ENCODE peak calls at places on chromosomes 2 and 18, in eight cellular contexts. One of them, this sample, is unnamed.

GRCh38 chr2:207831569-207832248 is 62.0 kb upstream of the FZD5 start:
- DNase-seq in RWPE1: no peak
- DNase-seq in AG09319: no peak
- DNase-seq in CD8-positive, alpha-beta T cell: no peak
- DNase-seq in cardiac muscle cell: no peak
- DNase-seq in WERI-Rb-1: no peak
- DNase-seq in fibroblast of mammary gland: no peak
- DNase-seq in GM13977: no peak
- DNase-seq in this sample: no peak

GRCh38 chr2:75324716-75325291 is 125.5 kb upstream of the TACR1 start:
- DNase-seq in WERI-Rb-1: no peak
- DNase-seq in GM13977: no peak
- DNase-seq in CD8-positive, alpha-beta T cell: no peak
- DNase-seq in fibroblast of mammary gland: peak; percentile 36
- DNase-seq in cardiac muscle cell: no peak
- DNase-seq in AG09319: no peak
- DNase-seq in RWPE1: no peak
- DNase-seq in this sample: no peak

GRCh38 chr18:34648269-34648668 is 61.8 kb upstream of the DTNA start:
- DNase-seq in CD8-positive, alpha-beta T cell: no peak
- DNase-seq in RWPE1: no peak
- DNase-seq in fibroblast of mammary gland: no peak
- DNase-seq in WERI-Rb-1: no peak
- DNase-seq in AG09319: no peak
- DNase-seq in cardiac muscle cell: no peak
- DNase-seq in GM13977: no peak
- DNase-seq in this sample: no peak

GRCh38 chr18:50649821-50650220 is 89.9 kb downstream of the MAPK4 start:
- DNase-seq in fibroblast of mammary gland: peak; percentile 55
- DNase-seq in RWPE1: no peak
- DNase-seq in GM13977: no peak
- DNase-seq in cardiac muscle cell: peak; percentile 96
- DNase-seq in AG09319: no peak
- DNase-seq in WERI-Rb-1: no peak
- DNase-seq in CD8-positive, alpha-beta T cell: no peak
- DNase-seq in this sample: no peak

GRCh38 chr2:176827269-176827668 is 385.3 kb upstream of the HNRNPA3 start:
- DNase-seq in CD8-positive, alpha-beta T cell: no peak
- DNase-seq in fibroblast of mammary gland: no peak
- DNase-seq in cardiac muscle cell: no peak
- DNase-seq in RWPE1: no peak
- DNase-seq in WERI-Rb-1: no peak
- DNase-seq in GM13977: no peak
- DNase-seq in AG09319: no peak
- DNase-seq in this sample: no peak

GRCh38 chr18:57230861-57231260 is 84.0 kb downstream of the BOD1L2 start:
- DNase-seq in WERI-Rb-1: no peak
- DNase-seq in fibroblast of mammary gland: no peak
- DNase-seq in RWPE1: no peak
- DNase-seq in cardiac muscle cell: no peak
- DNase-seq in GM13977: no peak
- DNase-seq in AG09319: no peak
- DNase-seq in CD8-positive, alpha-beta T cell: no peak
- DNase-seq in this sample: no peak

GRCh38 chr2:172207916-172208315 is 105.2 kb upstream of the DLX2 start:
- DNase-seq in GM13977: no peak
- DNase-seq in RWPE1: no peak
- DNase-seq in cardiac muscle cell: no peak
- DNase-seq in CD8-positive, alpha-beta T cell: no peak
- DNase-seq in WERI-Rb-1: no peak
- DNase-seq in AG09319: no peak
- DNase-seq in fibroblast of mammary gland: peak; percentile 28
- DNase-seq in this sample: no peak

GRCh38 chr2:236818281-236819045 is 248.8 kb downstream of the ACKR3 start:
- DNase-seq in WERI-Rb-1: no peak
- DNase-seq in cardiac muscle cell: no peak
- DNase-seq in GM13977: no peak
- DNase-seq in RWPE1: no peak
- DNase-seq in CD8-positive, alpha-beta T cell: no peak
- DNase-seq in AG09319: no peak
- DNase-seq in fibroblast of mammary gland: no peak
- DNase-seq in this sample: no peak

GRCh38 chr2:163182764-163183354 is 344.3 kb upstream of the KCNH7 start:
- DNase-seq in WERI-Rb-1: no peak
- DNase-seq in fibroblast of mammary gland: peak; percentile 43
- DNase-seq in cardiac muscle cell: peak; percentile 44
- DNase-seq in AG09319: no peak
- DNase-seq in RWPE1: peak; percentile 17
- DNase-seq in GM13977: peak; percentile 13
- DNase-seq in CD8-positive, alpha-beta T cell: no peak
- DNase-seq in this sample: peak; percentile 6

GRCh38 chr2:222866358-222866960 is 5.6 kb downstream of the ACSL3 start:
- DNase-seq in fibroblast of mammary gland: no peak
- DNase-seq in CD8-positive, alpha-beta T cell: no peak
- DNase-seq in cardiac muscle cell: no peak
- DNase-seq in WERI-Rb-1: no peak
- DNase-seq in GM13977: no peak
- DNase-seq in RWPE1: no peak
- DNase-seq in AG09319: no peak
- DNase-seq in this sample: no peak

GRCh38 chr18:62365420-62365819 is 40.3 kb downstream of the TNFRSF11A start:
- DNase-seq in fibroblast of mammary gland: no peak
- DNase-seq in GM13977: no peak
- DNase-seq in RWPE1: no peak
- DNase-seq in CD8-positive, alpha-beta T cell: no peak
- DNase-seq in WERI-Rb-1: no peak
- DNase-seq in cardiac muscle cell: no peak
- DNase-seq in AG09319: no peak
- DNase-seq in this sample: no peak

GRCh38 chr2:231563378-231563961 is 29.2 kb upstream of the TEX44 start:
- DNase-seq in fibroblast of mammary gland: peak; percentile 72
- DNase-seq in RWPE1: peak; percentile 68
- DNase-seq in CD8-positive, alpha-beta T cell: no peak
- DNase-seq in AG09319: peak; percentile 22
- DNase-seq in GM13977: peak; percentile 75
- DNase-seq in WERI-Rb-1: peak; percentile 83
- DNase-seq in cardiac muscle cell: peak; percentile 71
- DNase-seq in this sample: peak; percentile 78

GRCh38 chr2:17521621-17522020 is 3.4 kb upstream of the RAD51AP2 start:
- DNase-seq in RWPE1: no peak
- DNase-seq in WERI-Rb-1: no peak
- DNase-seq in cardiac muscle cell: no peak
- DNase-seq in GM13977: no peak
- DNase-seq in AG09319: no peak
- DNase-seq in fibroblast of mammary gland: no peak
- DNase-seq in CD8-positive, alpha-beta T cell: no peak
- DNase-seq in this sample: no peak

GRCh38 chr2:70607121-70607551 is 53.5 kb upstream of the TGFA start:
- DNase-seq in fibroblast of mammary gland: peak; percentile 26
- DNase-seq in GM13977: no peak
- DNase-seq in CD8-positive, alpha-beta T cell: no peak
- DNase-seq in RWPE1: no peak
- DNase-seq in WERI-Rb-1: no peak
- DNase-seq in AG09319: no peak
- DNase-seq in cardiac muscle cell: no peak
- DNase-seq in this sample: no peak

GRCh38 chr18:33116376-33116775 is 324.1 kb downstream of the CCDC178 start:
- DNase-seq in GM13977: no peak
- DNase-seq in WERI-Rb-1: peak; percentile 77
- DNase-seq in CD8-positive, alpha-beta T cell: no peak
- DNase-seq in AG09319: no peak
- DNase-seq in fibroblast of mammary gland: no peak
- DNase-seq in RWPE1: no peak
- DNase-seq in cardiac muscle cell: peak; percentile 1
- DNase-seq in this sample: no peak

GRCh38 chr2:71561441-71562267 is 108.3 kb downstream of the DYSF start:
- DNase-seq in RWPE1: no peak
- DNase-seq in WERI-Rb-1: no peak
- DNase-seq in GM13977: no peak
- DNase-seq in AG09319: no peak
- DNase-seq in CD8-positive, alpha-beta T cell: no peak
- DNase-seq in cardiac muscle cell: no peak
- DNase-seq in fibroblast of mammary gland: no peak
- DNase-seq in this sample: no peak

GRCh38 chr2:237457388-237457941 is 29.6 kb upstream of the MLPH start:
- DNase-seq in RWPE1: no peak
- DNase-seq in fibroblast of mammary gland: no peak
- DNase-seq in AG09319: no peak
- DNase-seq in CD8-positive, alpha-beta T cell: no peak
- DNase-seq in cardiac muscle cell: no peak
- DNase-seq in WERI-Rb-1: no peak
- DNase-seq in GM13977: no peak
- DNase-seq in this sample: no peak

GRCh38 chr2:197360744-197361156 is 50.2 kb upstream of the ANKRD44 start:
- DNase-seq in fibroblast of mammary gland: peak; percentile 91
- DNase-seq in AG09319: peak; percentile 30
- DNase-seq in WERI-Rb-1: no peak
- DNase-seq in CD8-positive, alpha-beta T cell: no peak
- DNase-seq in cardiac muscle cell: no peak
- DNase-seq in GM13977: peak; percentile 49
- DNase-seq in RWPE1: no peak
- DNase-seq in this sample: no peak

GRCh38 chr2:210363876-210364275 is 48.9 kb upstream of the MYL1 start:
- DNase-seq in GM13977: no peak
- DNase-seq in AG09319: no peak
- DNase-seq in fibroblast of mammary gland: no peak
- DNase-seq in cardiac muscle cell: no peak
- DNase-seq in WERI-Rb-1: no peak
- DNase-seq in RWPE1: no peak
- DNase-seq in CD8-positive, alpha-beta T cell: no peak
- DNase-seq in this sample: no peak

GRCh38 chr2:210366675-210367080 is 51.7 kb upstream of the MYL1 start:
- DNase-seq in AG09319: no peak
- DNase-seq in RWPE1: no peak
- DNase-seq in cardiac muscle cell: no peak
- DNase-seq in CD8-positive, alpha-beta T cell: no peak
- DNase-seq in WERI-Rb-1: no peak
- DNase-seq in GM13977: no peak
- DNase-seq in fibroblast of mammary gland: peak; percentile 1
- DNase-seq in this sample: no peak

GRCh38 chr2:210360412-210360811 is 45.4 kb upstream of the MYL1 start:
- DNase-seq in CD8-positive, alpha-beta T cell: no peak
- DNase-seq in GM13977: no peak
- DNase-seq in RWPE1: no peak
- DNase-seq in cardiac muscle cell: no peak
- DNase-seq in fibroblast of mammary gland: no peak
- DNase-seq in WERI-Rb-1: no peak
- DNase-seq in AG09319: no peak
- DNase-seq in this sample: no peak

GRCh38 chr2:210363261-210363660 is 48.3 kb upstream of the MYL1 start:
- DNase-seq in CD8-positive, alpha-beta T cell: no peak
- DNase-seq in RWPE1: no peak
- DNase-seq in cardiac muscle cell: no peak
- DNase-seq in WERI-Rb-1: no peak
- DNase-seq in GM13977: no peak
- DNase-seq in fibroblast of mammary gland: no peak
- DNase-seq in AG09319: no peak
- DNase-seq in this sample: no peak
- TF ChIP-seq CTCF in CD8-positive, alpha-beta T cell: no peak
- TF ChIP-seq CTCF in RWPE1: no peak
- TF ChIP-seq CTCF in cardiac muscle cell: no peak
- TF ChIP-seq CTCF in WERI-Rb-1: no peak
- TF ChIP-seq CTCF in GM13977: peak; percentile 16
- TF ChIP-seq CTCF in fibroblast of mammary gland: no peak
- TF ChIP-seq CTCF in AG09319: no peak
- TF ChIP-seq CTCF in this sample: no peak

GRCh38 chr2:122168799-122169198 is 413.3 kb downstream of the TSN start:
- DNase-seq in WERI-Rb-1: peak; percentile 42
- DNase-seq in RWPE1: no peak
- DNase-seq in fibroblast of mammary gland: no peak
- DNase-seq in CD8-positive, alpha-beta T cell: no peak
- DNase-seq in cardiac muscle cell: peak; percentile 28
- DNase-seq in GM13977: no peak
- DNase-seq in AG09319: no peak
- DNase-seq in this sample: no peak
- TF ChIP-seq CTCF in WERI-Rb-1: peak; percentile 60
- TF ChIP-seq CTCF in RWPE1: no peak
- TF ChIP-seq CTCF in fibroblast of mammary gland: no peak
- TF ChIP-seq CTCF in CD8-positive, alpha-beta T cell: no peak
- TF ChIP-seq CTCF in cardiac muscle cell: peak; percentile 42
- TF ChIP-seq CTCF in GM13977: no peak
- TF ChIP-seq CTCF in AG09319: no peak
- TF ChIP-seq CTCF in this sample: peak; percentile 7

GRCh38 chr2:175310813-175311504 is 129.4 kb upstream of the ATP5MC3 start:
- DNase-seq in fibroblast of mammary gland: no peak
- DNase-seq in CD8-positive, alpha-beta T cell: no peak
- DNase-seq in AG09319: no peak
- DNase-seq in GM13977: no peak
- DNase-seq in cardiac muscle cell: no peak
- DNase-seq in RWPE1: no peak
- DNase-seq in WERI-Rb-1: no peak
- DNase-seq in this sample: no peak

GRCh38 chr2:175312137-175312536 is 130.6 kb upstream of the ATP5MC3 start:
- DNase-seq in RWPE1: no peak
- DNase-seq in cardiac muscle cell: no peak
- DNase-seq in GM13977: no peak
- DNase-seq in fibroblast of mammary gland: no peak
- DNase-seq in WERI-Rb-1: no peak
- DNase-seq in CD8-positive, alpha-beta T cell: no peak
- DNase-seq in AG09319: no peak
- DNase-seq in this sample: no peak

GRCh38 chr2:175308005-175308404 is 126.5 kb upstream of the ATP5MC3 start:
- DNase-seq in GM13977: no peak
- DNase-seq in RWPE1: no peak
- DNase-seq in AG09319: no peak
- DNase-seq in cardiac muscle cell: no peak
- DNase-seq in fibroblast of mammary gland: no peak
- DNase-seq in WERI-Rb-1: no peak
- DNase-seq in CD8-positive, alpha-beta T cell: no peak
- DNase-seq in this sample: no peak

GRCh38 chr2:175304541-175304940 is 123.0 kb upstream of the ATP5MC3 start:
- DNase-seq in RWPE1: no peak
- DNase-seq in WERI-Rb-1: no peak
- DNase-seq in fibroblast of mammary gland: no peak
- DNase-seq in cardiac muscle cell: no peak
- DNase-seq in AG09319: no peak
- DNase-seq in GM13977: no peak
- DNase-seq in CD8-positive, alpha-beta T cell: no peak
- DNase-seq in this sample: no peak

GRCh38 chr2:175309799-175310198 is 128.3 kb upstream of the ATP5MC3 start:
- DNase-seq in cardiac muscle cell: peak; percentile 21
- DNase-seq in GM13977: peak; percentile 29
- DNase-seq in AG09319: no peak
- DNase-seq in WERI-Rb-1: peak; percentile 53
- DNase-seq in fibroblast of mammary gland: peak; percentile 18
- DNase-seq in CD8-positive, alpha-beta T cell: no peak
- DNase-seq in RWPE1: peak; percentile 23
- DNase-seq in this sample: peak; percentile 21
- TF ChIP-seq CTCF in cardiac muscle cell: peak; percentile 36
- TF ChIP-seq CTCF in GM13977: peak; percentile 56
- TF ChIP-seq CTCF in AG09319: peak; percentile 44
- TF ChIP-seq CTCF in WERI-Rb-1: peak; percentile 64
- TF ChIP-seq CTCF in fibroblast of mammary gland: peak; percentile 47
- TF ChIP-seq CTCF in CD8-positive, alpha-beta T cell: no peak
- TF ChIP-seq CTCF in RWPE1: peak; percentile 28
- TF ChIP-seq CTCF in this sample: no peak

GRCh38 chr2:88310787-88311186 is 140.6 kb downstream of the THNSL2 start:
- DNase-seq in WERI-Rb-1: no peak
- DNase-seq in GM13977: no peak
- DNase-seq in fibroblast of mammary gland: no peak
- DNase-seq in RWPE1: no peak
- DNase-seq in CD8-positive, alpha-beta T cell: no peak
- DNase-seq in AG09319: no peak
- DNase-seq in cardiac muscle cell: no peak
- DNase-seq in this sample: no peak

GRCh38 chr2:88303865-88304264 is 133.7 kb downstream of the THNSL2 start:
- DNase-seq in RWPE1: no peak
- DNase-seq in WERI-Rb-1: no peak
- DNase-seq in CD8-positive, alpha-beta T cell: no peak
- DNase-seq in fibroblast of mammary gland: no peak
- DNase-seq in cardiac muscle cell: no peak
- DNase-seq in GM13977: no peak
- DNase-seq in AG09319: no peak
- DNase-seq in this sample: no peak

GRCh38 chr2:88307817-88308216 is 137.7 kb downstream of the THNSL2 start:
- DNase-seq in WERI-Rb-1: peak; percentile 16
- DNase-seq in RWPE1: peak; percentile 20
- DNase-seq in CD8-positive, alpha-beta T cell: no peak
- DNase-seq in fibroblast of mammary gland: peak; percentile 3
- DNase-seq in GM13977: peak; percentile 30
- DNase-seq in cardiac muscle cell: no peak
- DNase-seq in AG09319: no peak
- DNase-seq in this sample: peak; percentile 49
- TF ChIP-seq CTCF in WERI-Rb-1: peak; percentile 52
- TF ChIP-seq CTCF in RWPE1: no peak
- TF ChIP-seq CTCF in CD8-positive, alpha-beta T cell: peak; percentile 38
- TF ChIP-seq CTCF in fibroblast of mammary gland: peak; percentile 35
- TF ChIP-seq CTCF in GM13977: peak; percentile 53
- TF ChIP-seq CTCF in cardiac muscle cell: no peak
- TF ChIP-seq CTCF in AG09319: peak; percentile 4
- TF ChIP-seq CTCF in this sample: peak; percentile 31

This sample was measured in GM13976.